ENCODE peak calls at places on chromosomes 6 and 20, in seven cellular contexts. V is SK-MEL-5; U is stimulated activated naive CD8-positive, alpha-beta T cell treated with anti-CD3 and anti-CD28 coated beads, Interleukin-15, Interleukin-2, amounts not matched to agents 100 U/mL and 50 U/mL, for 24 hours; G is Caki2; K is central memory CD4-positive, alpha-beta T cell; X is amniotic stem cell; E is activated B cell treated with CpG ODN at 0.5 μM for 24 hours. T is an unnamed sample.

GRCh38 chr20:50824137-50824536 is 29.3 kb downstream of the BCAS4 start:
- DNase-seq in K (no peak), E (no peak), V (no peak), G (no peak), X (no peak), U (no peak), T (no peak)

GRCh38 chr20:25336561-25337422 is 53.8 kb downstream of the ABHD12 start:
- DNase-seq in X (no peak), E (no peak), U (no peak), V (peak), G (no peak), K (no peak), T (no peak)

GRCh38 chr6:130900913-130901312 is 73.7 kb downstream of the SMLR1 start:
- DNase-seq in E (no peak), V (peak), G (no peak), X (peak), K (no peak), U (no peak), T (no peak)

GRCh38 chr20:59696476-59696875 is 92.1 kb downstream of the PHACTR3 start:
- DNase-seq in U (no peak), E (no peak), X (no peak), G (no peak), V (no peak), K (no peak), T (no peak)

GRCh38 chr20:59018817-59019216 is 412 bp upstream of the TUBB1 start:
- DNase-seq in U (no peak), K (no peak), V (no peak), G (no peak), X (no peak), E (no peak), T (no peak)

GRCh38 chr6:73074175-73074574 is 151.1 kb downstream of the KHDC1L start:
- DNase-seq in E (no peak), K (no peak), G (no peak), U (no peak), V (no peak), X (no peak), T (no peak)

GRCh38 chr6:108655840-108656650 is 95.3 kb downstream of the FOXO3 start:
- DNase-seq in E (no peak), G (no peak), K (no peak), U (no peak), X (peak), V (peak), T (no peak)

GRCh38 chr6:89853068-89853467 is 23.4 kb downstream of the CASP8AP2 start:
- DNase-seq in E (no peak), K (no peak), U (no peak), X (no peak), G (no peak), V (no peak), T (no peak)

GRCh38 chr20:63628246-63628975 is 1.5 kb upstream of the GMEB2 start:
- DNase-seq in K (peak), U (peak), G (peak), E (peak), X (no peak), V (peak), T (peak)

GRCh38 chr6:93792751-93793150 is 373.4 kb upstream of the EPHA7 start:
- DNase-seq in E (no peak), K (no peak), X (no peak), U (no peak), G (peak), V (no peak), T (no peak)

GRCh38 chr6:131643262-131643631 is 6.1 kb downstream of the ENPP3 start:
- DNase-seq in V (peak), U (no peak), G (no peak), E (no peak), K (no peak), X (no peak), T (no peak)

GRCh38 chr6:82144852-82145332 is 102.7 kb downstream of the IBTK start:
- DNase-seq in K (no peak), U (no peak), E (no peak), G (peak), V (peak), X (peak), T (no peak)

GRCh38 chr20:38190936-38191371 is 25.9 kb upstream of the TGM2 start:
- DNase-seq in U (no peak), K (no peak), V (no peak), E (no peak), G (no peak), X (no peak), T (no peak)

GRCh38 chr20:46357030-46357514 is 48.8 kb upstream of the CDH22 start:
- DNase-seq in V (no peak), K (no peak), U (peak), X (no peak), G (no peak), E (no peak), T (no peak)

GRCh38 chr6:140138311-140138994 is 764.0 kb upstream of the CITED2 start:
- DNase-seq in G (no peak), X (no peak), V (peak), K (no peak), U (no peak), E (no peak), T (no peak)

GRCh38 chr6:16585805-16586204 is 175.5 kb downstream of the ATXN1 start:
- DNase-seq in G (no peak), U (no peak), X (no peak), E (no peak), V (no peak), K (no peak), T (no peak)

GRCh38 chr20:61535536-61535935 is 283.5 kb downstream of the CDH4 start:
- DNase-seq in K (no peak), E (no peak), G (no peak), U (no peak), V (no peak), X (no peak), T (no peak)

GRCh38 chr6:169702640-169703246 is 817 bp downstream of the C6orf120 start:
- DNase-seq in V (peak), X (no peak), U (peak), E (peak), K (no peak), G (no peak), T (no peak)